ENCODE peak calls at places on chromosome 14, in six cellular contexts. F is AG04450, R is RWPE2, X is astrocyte, T is transverse colon, M is uterus. G is an unnamed sample.

GRCh38 chr14:65413739-65414045 is 1.2 kb downstream of the FUT8 start:
- DNase-seq in F (no peak), R (no peak), X (no peak), T (no peak), M (no peak), G (no peak)

GRCh38 chr14:50023671-50024490 is 92.5 kb downstream of the VCPKMT start:
- DNase-seq in F (no peak), R (no peak), X (peak; percentile 89), T (no peak), M (peak; percentile 78), G (no peak)

GRCh38 chr14:54410215-54410614 is 13.4 kb downstream of the CDKN3 start:
- DNase-seq in F (no peak), R (no peak), X (no peak), T (no peak), M (no peak), G (no peak)

GRCh38 chr14:29724991-29725390 is 202.7 kb downstream of the PRKD1 start:
- DNase-seq in F (no peak), R (no peak), X (peak; percentile 33), T (no peak), M (no peak), G (peak; percentile 69)

GRCh38 chr14:86574026-86574777 is 1044.3 kb downstream of the FLRT2 start:
- DNase-seq in F (peak; percentile 29), R (no peak), X (peak; percentile 43), T (no peak), M (no peak), G (no peak)

GRCh38 chr14:97420211-97420610 is 623.0 kb downstream of the VRK1 start:
- DNase-seq in F (no peak), R (no peak), X (no peak), T (no peak), M (no peak), G (no peak)

GRCh38 chr14:68723808-68724268 is 69.0 kb downstream of the ZFP36L1 start:
- DNase-seq in F (no peak), R (no peak), X (no peak), T (no peak), M (no peak), G (no peak)

GRCh38 chr14:77950371-77950770 is 150.5 kb downstream of the ADCK1 start:
- DNase-seq in F (no peak), R (no peak), X (peak; percentile 58), T (no peak), M (no peak), G (no peak)

GRCh38 chr14:34930591-34931069 is 52.2 kb upstream of the SRP54 start:
- DNase-seq in F (no peak), R (no peak), X (no peak), T (no peak), M (no peak), G (no peak)

GRCh38 chr14:86961106-86961716 is 1031.8 kb downstream of the GALC start:
- DNase-seq in F (no peak), R (no peak), X (no peak), T (no peak), M (no peak), G (peak; percentile 65)

GRCh38 chr14:62696261-62696968 is 348.8 kb downstream of the KCNH5 start:
- DNase-seq in F (no peak), R (no peak), X (no peak), T (no peak), M (no peak), G (peak; percentile 82)

GRCh38 chr14:55446833-55447232 is 6.4 kb upstream of the TBPL2 start:
- DNase-seq in F (peak; percentile 73), R (no peak), X (peak; percentile 89), T (no peak), M (no peak), G (no peak)

GRCh38 chr14:74836251-74836957 is 39.5 kb downstream of the PROX2 start:
- DNase-seq in F (no peak), R (no peak), X (peak; percentile 44), T (no peak), M (no peak), G (no peak)

GRCh38 chr14:57549165-57549564 is 55.5 kb upstream of the CCDC198 start:
- DNase-seq in F (no peak), R (no peak), X (no peak), T (no peak), M (no peak), G (no peak)

GRCh38 chr14:61345144-61345482 is 23.7 kb downstream of the PRKCH start:
- DNase-seq in F (no peak), R (no peak), X (no peak), T (no peak), M (no peak), G (no peak)

GRCh38 chr14:75831455-75831854 is 150.3 kb downstream of the TGFB3 start:
- DNase-seq in F (no peak), R (peak; percentile 79), X (peak; percentile 88), T (peak; percentile 68), M (peak; percentile 85), G (no peak)

GRCh38 chr14:74417201-74417600 is 8.8 kb downstream of the SYNDIG1L start:
- DNase-seq in F (no peak), R (no peak), X (no peak), T (no peak), M (no peak), G (no peak)

GRCh38 chr14:72776701-72777255 is 117.1 kb downstream of the DPF3 start:
- DNase-seq in F (no peak), R (no peak), X (no peak), T (peak; percentile 24), M (no peak), G (peak; percentile 31)

GRCh38 chr14:96098309-96098998 is 59.3 kb downstream of the C14orf132 start:
- DNase-seq in F (peak; percentile 47), R (peak; percentile 48), X (no peak), T (no peak), M (peak; percentile 19), G (peak; percentile 91)

GRCh38 chr14:32594766-32595165 is 265.7 kb downstream of the AKAP6 start:
- DNase-seq in F (no peak), R (no peak), X (peak; percentile 80), T (no peak), M (no peak), G (no peak)

GRCh38 chr14:79418649-79419415 is 792.5 kb downstream of the DIO2 start:
- DNase-seq in F (no peak), R (no peak), X (no peak), T (no peak), M (no peak), G (no peak)

GRCh38 chr14:100293497-100294212 is 12.6 kb downstream of the SLC25A29 start:
- DNase-seq in F (no peak), R (no peak), X (no peak), T (peak; percentile 4), M (no peak), G (peak; percentile 25)

GRCh38 chr14:35297677-35298076 is 5.5 kb downstream of the PSMA6 start:
- DNase-seq in F (no peak), R (no peak), X (no peak), T (no peak), M (no peak), G (no peak)

GRCh38 chr14:76968621-76969063 is 59.9 kb downstream of the IRF2BPL start:
- DNase-seq in F (no peak), R (no peak), X (no peak), T (no peak), M (no peak), G (peak; percentile 86)

GRCh38 chr14:38257500-38257899 is 1.6 kb upstream of the CLEC14A start:
- DNase-seq in F (no peak), R (no peak), X (no peak), T (no peak), M (no peak), G (no peak)

GRCh38 chr14:38255673-38256357 is at the start of gene CLEC14A:
- DNase-seq in F (no peak), R (no peak), X (peak; percentile 6), T (no peak), M (no peak), G (peak; percentile 84)

GRCh38 chr14:38254565-38255407 is 1.1 kb downstream of the CLEC14A start:
- DNase-seq in F (no peak), R (no peak), X (no peak), T (no peak), M (no peak), G (no peak)

GRCh38 chr14:38256358-38256840 is 506 bp upstream of the CLEC14A start:
- DNase-seq in F (no peak), R (no peak), X (no peak), T (no peak), M (peak; percentile 74), G (no peak)

DNA sequence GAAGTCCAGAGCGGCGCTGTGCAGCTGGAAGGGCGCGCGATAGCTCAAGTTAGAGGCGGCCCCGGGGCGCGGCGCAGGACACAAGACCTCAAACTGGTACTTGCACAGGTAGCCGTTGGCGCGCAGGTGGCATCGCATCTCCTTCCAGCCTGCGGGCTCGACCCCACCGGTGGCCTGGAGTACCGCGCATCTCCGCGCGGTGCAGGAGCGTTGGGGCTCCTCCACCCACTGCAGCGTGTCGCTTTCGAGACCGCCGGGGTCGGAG is 553 bp downstream of the CLEC14A start:
- DNase-seq in F (no peak), R (no peak), X (peak; percentile 10), T (no peak), M (no peak), G (peak; percentile 84)
- H3K4me3 ChIP-seq in F (peak overlapping the region; percentile 39), R (peak overlapping the region; percentile 5), X (peak overlapping the region; percentile 53), T (peak overlapping the region; percentile 13), M (peak overlapping the region; percentile 38), G (peak overlapping the region; percentile 67)

DNA sequence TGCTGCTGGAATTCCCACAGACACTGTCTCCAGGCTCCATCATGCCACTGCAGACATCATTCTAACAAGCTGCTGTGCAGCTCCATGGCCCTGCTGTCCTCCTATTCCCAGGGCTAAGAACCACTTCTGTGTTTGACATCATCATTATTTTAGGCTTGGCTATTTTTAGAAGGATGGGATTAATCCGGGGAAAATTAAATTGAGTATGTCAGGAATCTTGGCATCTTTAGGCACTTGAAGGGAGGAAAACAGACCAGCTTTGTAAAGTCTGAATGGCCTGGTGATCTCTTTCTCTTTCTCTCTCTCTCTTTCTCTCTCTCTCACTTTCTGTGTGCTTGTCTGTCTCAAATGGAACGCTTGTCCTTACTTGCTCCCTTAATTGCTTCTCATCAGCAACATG is 568.3 kb upstream of the FLRT2 start:
- DNase-seq in F (no peak), R (no peak), X (no peak), T (no peak), M (no peak), G (no peak)
- H3K9me3 ChIP-seq in F (no peaks in the 10 kb centered on the region), R (no peaks in the 10 kb centered on the region), X (no peaks in the 10 kb centered on the region), T (no peaks in the 10 kb centered on the region), M (no peaks in the 10 kb centered on the region), G (no peaks in the 10 kb centered on the region)

GRCh38 chr14:51884086-51884927 is 23.9 kb downstream of the GNG2 start:
- DNase-seq in F (peak; percentile 67), R (no peak), X (peak; percentile 82), T (no peak), M (no peak), G (no peak)
- H3K4me3 ChIP-seq in F (no peak overlapping the region), R (no peak overlapping the region), X (no peak overlapping the region), T (no peak overlapping the region), M (no peak overlapping the region), G (no peak overlapping the region)

GRCh38 chr14:47191693-47192092 is 483.7 kb downstream of the MDGA2 start:
- DNase-seq in F (no peak), R (no peak), X (peak; percentile 32), T (no peak), M (no peak), G (no peak)
- H3K9me3 ChIP-seq in F (peaks cover 2% of the 10 kb centered on the region), R (no peaks in the 10 kb centered on the region), X (no peaks in the 10 kb centered on the region), T (no peaks in the 10 kb centered on the region), M (no peaks in the 10 kb centered on the region), G (no peaks in the 10 kb centered on the region)

GRCh38 chr14:99117671-99118045 is 154.3 kb downstream of the BCL11B start:
- DNase-seq in F (no peak), R (no peak), X (no peak), T (no peak), M (no peak), G (peak; percentile 32)
- H3K4me3 ChIP-seq in F (no peak overlapping the region), R (no peak overlapping the region), X (no peak overlapping the region), T (no peak overlapping the region), M (no peak overlapping the region), G (no peak overlapping the region)

G was measured in endodermal cell.